ENCODE peak calls at places on chromosomes 12 and 14, in eight cellular contexts. One of them, this sample, is unnamed.

GRCh38 chr12:114288071-114288470 is 117.9 kb downstream of the TBX5 start:
- DNase-seq in HepG2: no peak
- DNase-seq in stomach: no peak
- DNase-seq in A549: no peak
- DNase-seq in uterus: no peak
- DNase-seq in endothelial cell of umbilical vein: no peak
- DNase-seq in gastrocnemius medialis: no peak
- DNase-seq in ovary: no peak
- DNase-seq in this sample: no peak

GRCh38 chr12:262817-263216 is at the start of gene SLC6A13:
- DNase-seq in HepG2: no peak
- DNase-seq in stomach: no peak
- DNase-seq in A549: no peak
- DNase-seq in uterus: no peak
- DNase-seq in endothelial cell of umbilical vein: no peak
- DNase-seq in gastrocnemius medialis: no peak
- DNase-seq in ovary: no peak
- DNase-seq in this sample: no peak

GRCh38 chr12:88516811-88517210 is 63.5 kb downstream of the KITLG start:
- DNase-seq in HepG2: no peak
- DNase-seq in stomach: no peak
- DNase-seq in A549: no peak
- DNase-seq in uterus: no peak
- DNase-seq in endothelial cell of umbilical vein: no peak
- DNase-seq in gastrocnemius medialis: no peak
- DNase-seq in ovary: no peak
- DNase-seq in this sample: no peak

GRCh38 chr12:6425588-6426531 is 18.9 kb upstream of the CD27 start:
- DNase-seq in HepG2: peak
- DNase-seq in stomach: peak
- DNase-seq in A549: no peak
- DNase-seq in uterus: no peak
- DNase-seq in endothelial cell of umbilical vein: no peak
- DNase-seq in gastrocnemius medialis: no peak
- DNase-seq in ovary: peak
- DNase-seq in this sample: no peak

GRCh38 chr12:47458273-47458672 is 247.6 kb downstream of the RPAP3 start:
- DNase-seq in HepG2: peak
- DNase-seq in stomach: no peak
- DNase-seq in A549: peak
- DNase-seq in uterus: no peak
- DNase-seq in endothelial cell of umbilical vein: no peak
- DNase-seq in gastrocnemius medialis: no peak
- DNase-seq in ovary: no peak
- DNase-seq in this sample: peak

GRCh38 chr12:60197589-60197988 is 601.8 kb downstream of the SLC16A7 start:
- DNase-seq in HepG2: no peak
- DNase-seq in stomach: no peak
- DNase-seq in A549: no peak
- DNase-seq in uterus: no peak
- DNase-seq in endothelial cell of umbilical vein: peak
- DNase-seq in gastrocnemius medialis: no peak
- DNase-seq in ovary: no peak
- DNase-seq in this sample: no peak

GRCh38 chr14:88863167-88863566 is 38.7 kb downstream of the TTC8 start:
- DNase-seq in HepG2: no peak
- DNase-seq in stomach: no peak
- DNase-seq in A549: no peak
- DNase-seq in uterus: no peak
- DNase-seq in endothelial cell of umbilical vein: no peak
- DNase-seq in gastrocnemius medialis: no peak
- DNase-seq in ovary: no peak
- DNase-seq in this sample: no peak

GRCh38 chr12:46404225-46404631 is 31.7 kb upstream of the SLC38A2 start:
- DNase-seq in HepG2: no peak
- DNase-seq in stomach: no peak
- DNase-seq in A549: no peak
- DNase-seq in uterus: no peak
- DNase-seq in endothelial cell of umbilical vein: peak
- DNase-seq in gastrocnemius medialis: no peak
- DNase-seq in ovary: no peak
- DNase-seq in this sample: no peak

GRCh38 chr12:75322464-75322863 is 7.7 kb downstream of the CAPS2 start:
- DNase-seq in HepG2: no peak
- DNase-seq in stomach: no peak
- DNase-seq in A549: no peak
- DNase-seq in uterus: no peak
- DNase-seq in endothelial cell of umbilical vein: no peak
- DNase-seq in gastrocnemius medialis: no peak
- DNase-seq in ovary: no peak
- DNase-seq in this sample: no peak

GRCh38 chr12:22733756-22734155 is 108.8 kb downstream of the ETNK1 start:
- DNase-seq in HepG2: no peak
- DNase-seq in stomach: no peak
- DNase-seq in A549: no peak
- DNase-seq in uterus: no peak
- DNase-seq in endothelial cell of umbilical vein: no peak
- DNase-seq in gastrocnemius medialis: no peak
- DNase-seq in ovary: no peak
- DNase-seq in this sample: no peak

GRCh38 chr14:93655078-93655750 is 133.1 kb downstream of the PRIMA1 start:
- DNase-seq in HepG2: peak
- DNase-seq in stomach: no peak
- DNase-seq in A549: peak
- DNase-seq in uterus: no peak
- DNase-seq in endothelial cell of umbilical vein: peak
- DNase-seq in gastrocnemius medialis: no peak
- DNase-seq in ovary: no peak
- DNase-seq in this sample: peak

GRCh38 chr12:122977153-122977552 is 2.1 kb downstream of the OGFOD2 start:
- DNase-seq in HepG2: no peak
- DNase-seq in stomach: no peak
- DNase-seq in A549: no peak
- DNase-seq in uterus: no peak
- DNase-seq in endothelial cell of umbilical vein: no peak
- DNase-seq in gastrocnemius medialis: no peak
- DNase-seq in ovary: no peak
- DNase-seq in this sample: no peak

GRCh38 chr12:51390457-51391046 is 654 bp downstream of the GALNT6 start:
- DNase-seq in HepG2: no peak
- DNase-seq in stomach: no peak
- DNase-seq in A549: no peak
- DNase-seq in uterus: no peak
- DNase-seq in endothelial cell of umbilical vein: no peak
- DNase-seq in gastrocnemius medialis: no peak
- DNase-seq in ovary: peak
- DNase-seq in this sample: no peak

GRCh38 chr14:105472496-105472991 is 2.1 kb upstream of the CRIP2 start:
- DNase-seq in HepG2: no peak
- DNase-seq in stomach: peak
- DNase-seq in A549: no peak
- DNase-seq in uterus: no peak
- DNase-seq in endothelial cell of umbilical vein: no peak
- DNase-seq in gastrocnemius medialis: no peak
- DNase-seq in ovary: no peak
- DNase-seq in this sample: no peak

GRCh38 chr12:58596381-58596780 is 323.9 kb downstream of the LRIG3 start:
- DNase-seq in HepG2: no peak
- DNase-seq in stomach: no peak
- DNase-seq in A549: no peak
- DNase-seq in uterus: no peak
- DNase-seq in endothelial cell of umbilical vein: no peak
- DNase-seq in gastrocnemius medialis: no peak
- DNase-seq in ovary: no peak
- DNase-seq in this sample: no peak

GRCh38 chr14:54683882-54684794 is 117.2 kb downstream of the SAMD4A start:
- DNase-seq in HepG2: no peak
- DNase-seq in stomach: no peak
- DNase-seq in A549: no peak
- DNase-seq in uterus: peak
- DNase-seq in endothelial cell of umbilical vein: peak
- DNase-seq in gastrocnemius medialis: peak
- DNase-seq in ovary: peak
- DNase-seq in this sample: no peak

DNA sequence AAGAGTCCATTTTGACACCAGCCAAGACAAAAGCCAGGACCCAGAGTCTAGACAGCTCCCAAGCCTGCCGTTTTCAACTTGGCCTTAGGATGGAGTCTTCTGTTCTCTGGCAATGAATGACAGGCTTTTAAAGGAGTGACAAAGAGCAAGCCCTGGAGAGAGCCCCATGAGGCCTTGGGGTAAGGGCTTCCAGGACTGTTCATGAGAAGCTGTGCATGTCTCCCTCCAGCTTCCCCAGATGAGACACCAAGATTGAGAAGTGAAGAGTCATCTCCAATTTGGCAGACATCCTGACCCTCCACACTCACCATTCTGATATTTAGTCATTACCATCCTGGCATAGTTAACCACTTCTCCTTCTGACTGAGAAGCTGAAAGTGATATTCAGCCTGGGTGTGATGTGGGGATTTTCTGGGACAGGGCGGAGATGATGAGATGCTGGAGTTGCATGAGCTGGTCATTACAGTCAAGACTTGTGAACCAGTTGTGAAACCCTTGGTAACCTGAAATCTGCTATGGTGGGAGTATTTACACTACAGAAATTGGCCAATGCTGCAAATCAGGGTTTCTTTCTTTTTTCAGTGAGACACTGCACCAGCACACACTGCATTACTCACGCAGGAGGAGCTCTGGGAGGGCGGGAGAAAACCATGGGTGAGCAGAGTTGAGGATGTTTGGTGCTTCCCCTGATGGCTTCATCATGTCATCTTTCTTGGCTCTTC is 77.8 kb downstream of the VCPKMT start:
- DNase-seq in HepG2: peak
- DNase-seq in stomach: no peak
- DNase-seq in A549: peak
- DNase-seq in uterus: no peak
- DNase-seq in endothelial cell of umbilical vein: no peak
- DNase-seq in gastrocnemius medialis: peak
- DNase-seq in ovary: no peak
- DNase-seq in this sample: peak
- TF ChIP-seq POLR2A in HepG2: no peak
- TF ChIP-seq POLR2A in stomach: no peak
- TF ChIP-seq POLR2A in A549: no peak
- TF ChIP-seq POLR2A in uterus: no peak
- TF ChIP-seq POLR2A in endothelial cell of umbilical vein: no peak
- TF ChIP-seq POLR2A in gastrocnemius medialis: no peak
- TF ChIP-seq POLR2A in ovary: no peak
- TF ChIP-seq POLR2A in this sample: no peak

GRCh38 chr12:130873825-130874224 is 2.0 kb downstream of the RAN start:
- DNase-seq in HepG2: no peak
- DNase-seq in stomach: no peak
- DNase-seq in A549: no peak
- DNase-seq in uterus: no peak
- DNase-seq in endothelial cell of umbilical vein: no peak
- DNase-seq in gastrocnemius medialis: no peak
- DNase-seq in ovary: no peak
- DNase-seq in this sample: no peak
- TF ChIP-seq POLR2A in HepG2: no peak
- TF ChIP-seq POLR2A in stomach: no peak
- TF ChIP-seq POLR2A in A549: no peak
- TF ChIP-seq POLR2A in uterus: no peak
- TF ChIP-seq POLR2A in endothelial cell of umbilical vein: no peak
- TF ChIP-seq POLR2A in gastrocnemius medialis: no peak
- TF ChIP-seq POLR2A in ovary: no peak
- TF ChIP-seq POLR2A in this sample: no peak

GRCh38 chr12:15014708-15015107 is 41.9 kb downstream of the PDE6H start:
- DNase-seq in HepG2: no peak
- DNase-seq in stomach: no peak
- DNase-seq in A549: no peak
- DNase-seq in uterus: no peak
- DNase-seq in endothelial cell of umbilical vein: no peak
- DNase-seq in gastrocnemius medialis: no peak
- DNase-seq in ovary: no peak
- DNase-seq in this sample: no peak

GRCh38 chr12:15013634-15014169 is 40.9 kb downstream of the PDE6H start:
- DNase-seq in HepG2: no peak
- DNase-seq in stomach: no peak
- DNase-seq in A549: no peak
- DNase-seq in uterus: no peak
- DNase-seq in endothelial cell of umbilical vein: no peak
- DNase-seq in gastrocnemius medialis: no peak
- DNase-seq in ovary: no peak
- DNase-seq in this sample: no peak

GRCh38 chr12:15011162-15011561 is 38.3 kb downstream of the PDE6H start:
- DNase-seq in HepG2: no peak
- DNase-seq in stomach: no peak
- DNase-seq in A549: no peak
- DNase-seq in uterus: no peak
- DNase-seq in endothelial cell of umbilical vein: no peak
- DNase-seq in gastrocnemius medialis: no peak
- DNase-seq in ovary: no peak
- DNase-seq in this sample: no peak

DNA sequence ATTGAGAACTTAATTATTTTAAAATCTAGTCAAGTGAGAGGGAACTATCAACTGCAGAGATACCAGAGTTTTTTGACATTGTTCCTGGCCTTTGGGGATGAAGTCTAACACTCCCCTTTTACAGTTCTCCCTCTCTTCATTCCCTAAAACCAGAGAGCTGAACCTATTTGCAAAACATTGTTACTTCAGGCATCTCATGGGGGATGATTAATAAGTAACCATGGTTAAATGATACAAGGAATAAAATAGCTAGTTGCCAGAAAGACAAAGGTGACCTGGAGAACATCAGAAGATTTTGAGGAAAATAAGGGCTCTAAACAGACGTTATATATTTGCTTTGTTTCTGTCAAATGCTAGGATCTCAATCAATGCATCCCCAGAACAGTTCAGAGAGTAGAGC is 42.3 kb downstream of the PDE6H start:
- DNase-seq in HepG2: no peak
- DNase-seq in stomach: no peak
- DNase-seq in A549: no peak
- DNase-seq in uterus: no peak
- DNase-seq in endothelial cell of umbilical vein: no peak
- DNase-seq in gastrocnemius medialis: no peak
- DNase-seq in ovary: no peak
- DNase-seq in this sample: no peak
- TF ChIP-seq POLR2A in HepG2: no peak
- TF ChIP-seq POLR2A in stomach: no peak
- TF ChIP-seq POLR2A in A549: no peak
- TF ChIP-seq POLR2A in uterus: no peak
- TF ChIP-seq POLR2A in endothelial cell of umbilical vein: no peak
- TF ChIP-seq POLR2A in gastrocnemius medialis: no peak
- TF ChIP-seq POLR2A in ovary: no peak
- TF ChIP-seq POLR2A in this sample: no peak

DNA sequence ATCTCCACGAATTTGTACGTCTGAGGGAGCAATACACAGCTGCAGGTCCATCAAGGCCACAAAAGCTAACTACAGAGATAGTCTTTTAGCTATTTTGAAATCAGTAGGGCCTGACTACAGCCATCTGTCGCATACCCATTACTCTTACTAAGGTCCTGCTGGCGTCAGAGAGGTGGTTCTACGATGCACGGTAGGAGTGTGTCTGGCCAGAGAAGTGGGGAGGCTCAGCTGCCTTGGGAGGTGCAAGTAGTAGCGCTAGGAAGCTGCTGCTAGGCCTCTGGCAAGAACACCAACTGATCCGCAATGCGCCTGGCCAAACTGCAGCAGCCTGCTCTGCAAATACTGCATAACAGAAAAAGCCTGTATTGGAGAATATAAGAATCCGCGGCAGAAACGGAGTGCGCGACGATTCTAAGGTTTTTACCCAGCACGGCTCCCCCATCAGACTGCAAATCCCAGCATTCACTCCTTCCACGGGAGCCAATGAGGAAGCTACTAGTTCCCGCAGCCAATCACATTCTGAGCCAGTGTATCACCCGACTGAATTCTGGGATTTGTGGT is 743 bp upstream of the CAND1 start:
- DNase-seq in HepG2: peak
- DNase-seq in stomach: peak
- DNase-seq in A549: peak
- DNase-seq in uterus: peak
- DNase-seq in endothelial cell of umbilical vein: peak
- DNase-seq in gastrocnemius medialis: peak
- DNase-seq in ovary: peak
- DNase-seq in this sample: peak
- TF ChIP-seq POLR2A in HepG2: no peak
- TF ChIP-seq POLR2A in stomach: no peak
- TF ChIP-seq POLR2A in A549: no peak
- TF ChIP-seq POLR2A in uterus: no peak
- TF ChIP-seq POLR2A in endothelial cell of umbilical vein: peak
- TF ChIP-seq POLR2A in gastrocnemius medialis: no peak
- TF ChIP-seq POLR2A in ovary: no peak
- TF ChIP-seq POLR2A in this sample: no peak

This sample was measured in H54.